ENCODE peak calls at places on chromosome 6, in seven cellular contexts. One of them, this sample, is unnamed.

GRCh38 chr6:54624216-54624615 is 222.4 kb upstream of the FAM83B start:
- DNase-seq in mucosa of descending colon: no peak
- DNase-seq in tibial nerve: no peak
- DNase-seq in transverse colon: no peak
- DNase-seq in spleen: no peak
- DNase-seq in breast epithelium: no peak
- DNase-seq in psoas muscle: no peak
- DNase-seq in this sample: no peak

GRCh38 chr6:53671111-53671510 is 5.6 kb upstream of the KLHL31 start:
- DNase-seq in mucosa of descending colon: no peak
- DNase-seq in tibial nerve: no peak
- DNase-seq in transverse colon: no peak
- DNase-seq in spleen: no peak
- DNase-seq in breast epithelium: no peak
- DNase-seq in psoas muscle: no peak
- DNase-seq in this sample: no peak

GRCh38 chr6:11774392-11774791 is 4.2 kb downstream of the ADTRP start:
- DNase-seq in tibial nerve: no peak
- DNase-seq in spleen: no peak
- DNase-seq in transverse colon: no peak
- DNase-seq in psoas muscle: no peak
- DNase-seq in breast epithelium: no peak
- DNase-seq in mucosa of descending colon: no peak
- DNase-seq in this sample: no peak

GRCh38 chr6:132483779-132484679 is 28.9 kb downstream of the STX7 start:
- DNase-seq in transverse colon: peak; percentile 13
- DNase-seq in mucosa of descending colon: no peak
- DNase-seq in spleen: no peak
- DNase-seq in tibial nerve: peak; percentile 43
- DNase-seq in psoas muscle: no peak
- DNase-seq in breast epithelium: no peak
- DNase-seq in this sample: no peak

GRCh38 chr6:89680150-89680549 is 41.6 kb upstream of the LYRM2 start:
- DNase-seq in mucosa of descending colon: no peak
- DNase-seq in breast epithelium: no peak
- DNase-seq in transverse colon: no peak
- DNase-seq in psoas muscle: no peak
- DNase-seq in spleen: no peak
- DNase-seq in tibial nerve: no peak
- DNase-seq in this sample: no peak

GRCh38 chr6:129612440-129612839 is 97.5 kb downstream of the ARHGAP18 start:
- DNase-seq in psoas muscle: no peak
- DNase-seq in tibial nerve: no peak
- DNase-seq in breast epithelium: no peak
- DNase-seq in mucosa of descending colon: no peak
- DNase-seq in spleen: no peak
- DNase-seq in transverse colon: no peak
- DNase-seq in this sample: no peak

GRCh38 chr6:5763871-5764270 is 242.9 kb downstream of the NRN1 start:
- DNase-seq in psoas muscle: no peak
- DNase-seq in transverse colon: no peak
- DNase-seq in mucosa of descending colon: no peak
- DNase-seq in tibial nerve: no peak
- DNase-seq in breast epithelium: no peak
- DNase-seq in spleen: no peak
- DNase-seq in this sample: no peak

GRCh38 chr6:106122306-106122940 is 36.3 kb downstream of the PRDM1 start:
- DNase-seq in mucosa of descending colon: no peak
- DNase-seq in spleen: no peak
- DNase-seq in breast epithelium: no peak
- DNase-seq in transverse colon: no peak
- DNase-seq in psoas muscle: no peak
- DNase-seq in tibial nerve: no peak
- DNase-seq in this sample: no peak

GRCh38 chr6:155256122-155256795 is 7.6 kb upstream of the CLDN20 start:
- DNase-seq in breast epithelium: no peak
- DNase-seq in spleen: no peak
- DNase-seq in mucosa of descending colon: no peak
- DNase-seq in tibial nerve: no peak
- DNase-seq in psoas muscle: no peak
- DNase-seq in transverse colon: no peak
- DNase-seq in this sample: no peak

GRCh38 chr6:67909354-67909753 is 725.7 kb upstream of the ADGRB3 start:
- DNase-seq in breast epithelium: no peak
- DNase-seq in psoas muscle: no peak
- DNase-seq in tibial nerve: no peak
- DNase-seq in mucosa of descending colon: no peak
- DNase-seq in transverse colon: no peak
- DNase-seq in spleen: no peak
- DNase-seq in this sample: no peak

GRCh38 chr6:85418059-85418458 is 31.8 kb upstream of the NT5E start:
- DNase-seq in transverse colon: no peak
- DNase-seq in psoas muscle: no peak
- DNase-seq in tibial nerve: no peak
- DNase-seq in spleen: no peak
- DNase-seq in breast epithelium: no peak
- DNase-seq in mucosa of descending colon: no peak
- DNase-seq in this sample: no peak

GRCh38 chr6:106927531-106928398 is 46.8 kb downstream of the CD24 start:
- DNase-seq in mucosa of descending colon: peak; percentile 84
- DNase-seq in breast epithelium: no peak
- DNase-seq in psoas muscle: no peak
- DNase-seq in tibial nerve: no peak
- DNase-seq in spleen: no peak
- DNase-seq in transverse colon: peak; percentile 67
- DNase-seq in this sample: no peak

GRCh38 chr6:47209632-47210031 is 100.1 kb downstream of the TNFRSF21 start:
- DNase-seq in breast epithelium: no peak
- DNase-seq in spleen: no peak
- DNase-seq in tibial nerve: no peak
- DNase-seq in transverse colon: no peak
- DNase-seq in psoas muscle: no peak
- DNase-seq in mucosa of descending colon: no peak
- DNase-seq in this sample: no peak

GRCh38 chr6:115896538-115897129 is 164.1 kb downstream of the FRK start:
- DNase-seq in mucosa of descending colon: no peak
- DNase-seq in tibial nerve: peak; percentile 25
- DNase-seq in psoas muscle: no peak
- DNase-seq in transverse colon: no peak
- DNase-seq in breast epithelium: no peak
- DNase-seq in spleen: no peak
- DNase-seq in this sample: peak; percentile 9

GRCh38 chr6:118708055-118708454 is 56.7 kb upstream of the CEP85L start:
- DNase-seq in breast epithelium: no peak
- DNase-seq in psoas muscle: no peak
- DNase-seq in transverse colon: no peak
- DNase-seq in tibial nerve: no peak
- DNase-seq in spleen: no peak
- DNase-seq in mucosa of descending colon: no peak
- DNase-seq in this sample: no peak

GRCh38 chr6:52162940-52163908 is 23.0 kb upstream of the IL17A start:
- DNase-seq in breast epithelium: no peak
- DNase-seq in transverse colon: no peak
- DNase-seq in tibial nerve: no peak
- DNase-seq in mucosa of descending colon: no peak
- DNase-seq in psoas muscle: no peak
- DNase-seq in spleen: no peak
- DNase-seq in this sample: no peak

GRCh38 chr6:139790527-139790926 is 416.1 kb upstream of the CITED2 start:
- DNase-seq in transverse colon: no peak
- DNase-seq in tibial nerve: no peak
- DNase-seq in spleen: no peak
- DNase-seq in psoas muscle: no peak
- DNase-seq in breast epithelium: no peak
- DNase-seq in mucosa of descending colon: no peak
- DNase-seq in this sample: no peak

GRCh38 chr6:157269261-157269794 is 54.0 kb downstream of the TMEM242 start:
- DNase-seq in psoas muscle: peak; percentile 81
- DNase-seq in breast epithelium: peak; percentile 63
- DNase-seq in tibial nerve: peak; percentile 31
- DNase-seq in spleen: peak; percentile 78
- DNase-seq in transverse colon: peak; percentile 56
- DNase-seq in mucosa of descending colon: peak; percentile 69
- DNase-seq in this sample: no peak

GRCh38 chr6:169521825-169522224 is 180.0 kb downstream of the WDR27 start:
- DNase-seq in transverse colon: no peak
- DNase-seq in tibial nerve: no peak
- DNase-seq in spleen: no peak
- DNase-seq in breast epithelium: no peak
- DNase-seq in psoas muscle: no peak
- DNase-seq in mucosa of descending colon: no peak
- DNase-seq in this sample: no peak

DNA sequence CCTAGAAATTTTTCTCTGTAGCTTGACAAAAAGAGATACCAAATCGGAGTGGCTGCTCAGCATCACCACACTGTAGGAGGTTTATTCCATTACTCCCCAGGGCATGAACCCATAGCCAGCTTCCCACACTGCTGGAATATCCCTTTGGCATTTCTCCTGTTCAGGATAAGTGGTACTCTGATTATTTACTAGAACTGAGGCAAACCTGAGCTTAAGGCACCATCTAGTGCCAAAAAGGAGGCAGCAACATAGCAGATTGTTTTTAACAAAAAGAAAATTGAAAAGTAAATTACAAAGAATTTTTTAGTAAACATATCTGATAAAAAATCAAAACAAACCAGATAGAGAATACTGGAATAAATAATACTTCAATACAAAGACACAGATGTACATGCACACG is 181.7 kb downstream of the WDR27 start:
- DNase-seq in tibial nerve: no peak
- DNase-seq in psoas muscle: no peak
- DNase-seq in spleen: no peak
- DNase-seq in breast epithelium: no peak
- DNase-seq in mucosa of descending colon: no peak
- DNase-seq in transverse colon: no peak
- DNase-seq in this sample: no peak
- TF ChIP-seq CTCF in tibial nerve: no peak
- TF ChIP-seq CTCF in psoas muscle: no peak
- TF ChIP-seq CTCF in spleen: no peak
- TF ChIP-seq CTCF in breast epithelium: no peak
- TF ChIP-seq CTCF in mucosa of descending colon: no peak
- TF ChIP-seq CTCF in transverse colon: peak; percentile 34
- TF ChIP-seq CTCF in this sample: no peak

DNA sequence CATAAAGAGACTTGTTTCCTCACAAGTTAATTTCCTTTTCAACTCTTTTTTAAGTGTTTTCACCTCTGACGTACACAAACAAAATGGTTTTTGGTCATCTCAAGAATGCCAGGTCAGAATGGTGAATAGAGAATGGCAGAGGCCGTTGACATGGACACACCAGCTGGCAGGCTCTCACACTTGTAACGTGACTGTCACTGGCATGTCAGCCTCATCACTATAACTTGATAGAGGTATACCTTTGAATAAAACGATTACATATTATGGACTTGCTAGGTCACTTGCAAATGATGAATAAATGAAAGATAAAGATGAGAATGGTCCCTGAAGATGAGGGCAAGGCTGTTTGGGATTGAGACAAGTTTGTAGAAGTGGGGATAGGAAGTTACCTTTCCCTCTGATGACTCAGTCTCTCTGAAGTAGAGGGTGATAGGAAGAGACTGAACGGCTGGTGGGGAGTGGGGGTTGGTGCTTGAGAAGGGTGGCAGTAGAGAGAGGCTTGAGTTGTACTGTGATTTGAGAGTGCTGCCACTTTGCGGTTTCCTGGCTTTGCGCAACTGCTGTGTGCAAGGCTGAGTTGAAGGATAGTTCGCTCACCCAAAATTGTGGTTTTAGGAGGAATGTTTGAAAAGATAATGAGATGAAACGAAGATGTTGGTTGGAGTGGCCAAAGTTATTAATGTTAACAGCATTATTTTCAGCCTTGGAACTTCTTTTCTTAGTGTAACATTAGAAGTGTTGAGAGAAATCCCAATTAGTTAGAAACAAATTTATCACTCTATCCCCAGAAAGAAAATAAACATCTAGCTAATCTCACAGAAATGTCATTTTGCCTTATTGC is 30.3 kb downstream of the TBPL1 start:
- DNase-seq in spleen: no peak
- DNase-seq in tibial nerve: no peak
- DNase-seq in mucosa of descending colon: no peak
- DNase-seq in breast epithelium: no peak
- DNase-seq in transverse colon: no peak
- DNase-seq in psoas muscle: no peak
- DNase-seq in this sample: no peak
- H3K36me3 ChIP-seq in spleen: peaks cover 17% of the 10 kb centered on the region
- H3K36me3 ChIP-seq in tibial nerve: no peaks in the 10 kb centered on the region
- H3K36me3 ChIP-seq in mucosa of descending colon: no peaks in the 10 kb centered on the region
- H3K36me3 ChIP-seq in breast epithelium: no peaks in the 10 kb centered on the region
- H3K36me3 ChIP-seq in transverse colon: no peaks in the 10 kb centered on the region
- H3K36me3 ChIP-seq in psoas muscle: no peaks in the 10 kb centered on the region
- H3K36me3 ChIP-seq in this sample: peaks cover 4% of the 10 kb centered on the region

GRCh38 chr6:17429381-17430061 is 36.1 kb downstream of the CAP2 start:
- DNase-seq in spleen: no peak
- DNase-seq in mucosa of descending colon: no peak
- DNase-seq in tibial nerve: no peak
- DNase-seq in breast epithelium: no peak
- DNase-seq in transverse colon: no peak
- DNase-seq in psoas muscle: no peak
- DNase-seq in this sample: no peak

GRCh38 chr6:17427617-17428016 is 34.2 kb downstream of the CAP2 start:
- DNase-seq in transverse colon: no peak
- DNase-seq in psoas muscle: no peak
- DNase-seq in breast epithelium: no peak
- DNase-seq in tibial nerve: no peak
- DNase-seq in mucosa of descending colon: no peak
- DNase-seq in spleen: no peak
- DNase-seq in this sample: no peak

GRCh38 chr6:17432356-17432755 is 39.0 kb downstream of the CAP2 start:
- DNase-seq in transverse colon: no peak
- DNase-seq in breast epithelium: no peak
- DNase-seq in spleen: no peak
- DNase-seq in tibial nerve: no peak
- DNase-seq in mucosa of descending colon: no peak
- DNase-seq in psoas muscle: no peak
- DNase-seq in this sample: no peak

GRCh38 chr6:17427062-17427461 is 33.7 kb downstream of the CAP2 start:
- DNase-seq in psoas muscle: no peak
- DNase-seq in transverse colon: no peak
- DNase-seq in breast epithelium: no peak
- DNase-seq in mucosa of descending colon: no peak
- DNase-seq in spleen: no peak
- DNase-seq in tibial nerve: no peak
- DNase-seq in this sample: no peak

GRCh38 chr6:17431581-17431980 is 38.2 kb downstream of the CAP2 start:
- DNase-seq in transverse colon: no peak
- DNase-seq in mucosa of descending colon: no peak
- DNase-seq in breast epithelium: no peak
- DNase-seq in spleen: no peak
- DNase-seq in tibial nerve: no peak
- DNase-seq in psoas muscle: no peak
- DNase-seq in this sample: no peak
- TF ChIP-seq CTCF in transverse colon: no peak
- TF ChIP-seq CTCF in mucosa of descending colon: no peak
- TF ChIP-seq CTCF in breast epithelium: no peak
- TF ChIP-seq CTCF in spleen: no peak
- TF ChIP-seq CTCF in tibial nerve: no peak
- TF ChIP-seq CTCF in psoas muscle: no peak
- TF ChIP-seq CTCF in this sample: no peak

DNA sequence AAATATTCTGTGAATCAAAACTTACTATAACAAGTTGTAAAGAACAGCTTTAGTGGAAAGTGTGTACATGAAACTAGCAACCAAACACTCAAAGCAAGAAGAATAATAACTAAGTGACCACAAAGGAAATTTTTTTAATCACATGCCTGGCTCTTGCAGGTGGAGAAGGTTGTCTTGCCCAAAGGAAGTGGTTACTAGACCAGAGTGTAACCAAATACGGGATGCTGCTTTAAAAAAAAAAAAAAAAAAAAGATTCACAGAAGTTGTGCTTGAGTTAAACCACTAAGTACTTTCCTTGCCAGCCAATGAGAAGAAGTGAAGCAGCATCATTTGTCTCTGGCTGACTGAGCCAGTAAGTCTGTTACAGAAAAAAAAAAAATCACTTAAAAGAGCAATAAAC is 19.1 kb upstream of the HLA-DQB1 start:
- DNase-seq in breast epithelium: no peak
- DNase-seq in psoas muscle: no peak
- DNase-seq in transverse colon: no peak
- DNase-seq in spleen: no peak
- DNase-seq in mucosa of descending colon: no peak
- DNase-seq in tibial nerve: no peak
- DNase-seq in this sample: peak; percentile 80
- H3K36me3 ChIP-seq in breast epithelium: no peaks in the 10 kb centered on the region
- H3K36me3 ChIP-seq in psoas muscle: no peaks in the 10 kb centered on the region
- H3K36me3 ChIP-seq in transverse colon: no peaks in the 10 kb centered on the region
- H3K36me3 ChIP-seq in spleen: no peaks in the 10 kb centered on the region
- H3K36me3 ChIP-seq in mucosa of descending colon: no peaks in the 10 kb centered on the region
- H3K36me3 ChIP-seq in tibial nerve: no peaks in the 10 kb centered on the region
- H3K36me3 ChIP-seq in this sample: no peaks in the 10 kb centered on the region

This sample was measured in GM06990.